ENCODE peak calls at places on chromosomes 7 and 10, in six cellular contexts. O is A549, T is H1, M is SK-N-SH, Z is K562, P is GM12878. L is an unnamed sample.
A peak's percentile ranks its signal among the peaks of the same experiment; 100 is the strongest.

GRCh38 chr10:128063736-128064614 is 62.2 kb downstream of the MKI67 start:
- DNase-seq in T (no peak), Z (no peak), M (no peak), O (no peak), P (no peak), L (no peak)

GRCh38 chr7:22896917-22897316 is 74.3 kb upstream of the TOMM7 start:
- DNase-seq in P (no peak), M (no peak), O (no peak), Z (peak; percentile 41), T (peak; percentile 45), L (no peak)

GRCh38 chr10:35364808-35365207 is 28.5 kb downstream of the CCNY start:
- DNase-seq in O (no peak), P (no peak), T (no peak), Z (no peak), M (no peak), L (no peak)

GRCh38 chr7:80614911-80615310 is 23.5 kb upstream of the CD36 start:
- DNase-seq in Z (no peak), M (no peak), T (no peak), P (no peak), O (no peak), L (peak; percentile 42)

GRCh38 chr10:11685787-11686218 is 56.4 kb upstream of the ECHDC3 start:
- DNase-seq in M (no peak), P (peak; percentile 81), Z (peak; percentile 97), T (no peak), O (no peak), L (peak; percentile 24)

GRCh38 chr7:50614721-50615518 is 49.7 kb upstream of the DDC start:
- DNase-seq in T (no peak), P (no peak), M (no peak), Z (no peak), O (no peak), L (no peak)

GRCh38 chr10:43263551-43264323 is 3.1 kb downstream of the RASGEF1A start:
- DNase-seq in O (peak; percentile 68), T (peak; percentile 55), P (no peak), M (peak; percentile 75), Z (no peak), L (no peak)

GRCh38 chr7:39300276-39300675 is 265.9 kb upstream of the YAE1 start:
- DNase-seq in O (no peak), T (no peak), M (no peak), Z (no peak), P (no peak), L (no peak)

GRCh38 chr7:130349911-130350782 is 5.5 kb downstream of the CPA5 start:
- DNase-seq in P (no peak), Z (no peak), M (peak; percentile 25), O (no peak), T (no peak), L (peak; percentile 28)
- TF ChIP-seq RFX5 in P (no peak), Z (no peak), M (no peak), O (no peak), T (no peak), L (no peak)

GRCh38 chr10:116044722-116045374 is 228.2 kb downstream of the GFRA1 start:
- DNase-seq in P (no peak), T (no peak), Z (no peak), O (no peak), M (no peak), L (no peak)
- TF ChIP-seq RFX5 in P (no peak), T (no peak), Z (no peak), O (no peak), M (no peak), L (no peak)

DNA sequence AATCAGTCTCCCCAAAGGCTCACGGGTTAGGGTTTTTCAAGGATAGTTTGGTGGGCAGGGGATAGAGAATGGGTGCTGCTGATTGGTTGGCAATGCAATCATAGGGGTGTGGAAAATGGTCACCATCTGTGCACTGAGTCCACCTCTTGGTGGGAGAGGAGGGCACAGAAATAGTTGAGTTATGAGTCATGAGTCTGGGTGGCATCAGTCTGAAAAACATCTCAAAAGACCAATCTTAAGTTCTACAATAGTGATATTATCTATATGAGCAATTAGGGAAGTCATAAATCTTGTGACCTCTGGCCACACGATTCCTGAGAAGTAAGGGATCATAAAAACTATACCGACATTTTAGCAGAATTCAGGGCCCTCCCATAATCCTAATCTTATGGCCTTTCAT is 62.7 kb downstream of the LGI1 start:
- DNase-seq in P (no peak), O (no peak), T (no peak), Z (no peak), M (no peak), L (no peak)
- TF ChIP-seq RFX5 in P (no peak), O (no peak), T (no peak), Z (no peak), M (no peak), L (no peak)

DNA sequence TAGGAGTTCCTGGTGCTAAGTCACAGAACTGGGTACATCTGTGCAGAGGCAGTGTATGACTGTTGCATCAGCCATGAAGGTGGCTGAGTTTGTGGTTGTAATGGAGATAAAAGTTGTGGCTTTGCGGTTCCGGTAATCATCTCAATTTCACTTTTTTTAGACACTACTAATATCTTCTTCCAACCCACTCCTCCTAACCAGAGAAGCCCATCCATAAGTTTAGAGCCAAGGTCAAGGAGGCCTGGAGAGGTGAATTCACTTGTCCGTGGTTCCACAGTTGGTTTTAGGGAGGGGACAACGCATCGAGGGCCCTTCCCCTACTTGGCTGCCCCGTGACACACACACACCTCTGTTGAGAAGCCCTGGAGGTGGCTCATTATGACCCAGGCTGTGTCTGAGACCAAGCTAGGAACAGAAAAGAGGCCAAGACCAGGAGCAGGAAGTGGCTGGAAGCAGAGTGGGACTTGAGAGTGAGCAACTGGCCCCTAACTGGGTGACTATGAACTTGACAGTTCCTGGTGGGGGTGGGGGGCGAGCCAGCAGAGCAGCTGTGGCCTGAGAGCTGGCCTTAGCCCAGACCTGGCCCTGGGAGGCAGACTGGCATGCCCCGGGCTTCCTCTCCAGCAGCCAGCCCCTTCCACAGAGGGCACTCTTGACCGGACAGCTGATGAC is 66.8 kb upstream of the COL13A1 start:
- DNase-seq in O (no peak), M (no peak), P (no peak), Z (peak; percentile 27), T (no peak), L (no peak)
- TF ChIP-seq RFX5 in O (no peak), M (no peak), P (no peak), Z (no peak), T (no peak), L (no peak)

DNA sequence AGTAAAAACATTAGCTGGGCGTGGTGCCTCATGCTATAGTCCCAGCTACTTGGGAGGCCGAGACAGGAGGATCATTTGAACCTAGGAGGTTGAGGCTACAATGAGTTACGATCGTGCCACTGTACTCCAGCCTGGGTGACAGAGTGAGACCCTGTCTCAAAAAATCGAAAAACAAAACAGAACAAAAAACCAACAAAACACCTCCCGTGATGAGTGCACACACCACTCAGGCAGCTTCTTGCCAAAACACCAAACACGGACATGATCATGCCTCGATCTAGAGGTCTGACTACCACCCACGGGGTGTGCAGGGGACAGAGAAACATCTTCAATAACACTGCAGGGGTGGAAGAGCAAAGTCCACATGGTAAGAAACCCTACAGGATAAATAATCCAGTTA is 44.4 kb downstream of the AMZ1 start:
- DNase-seq in Z (no peak), T (peak; percentile 16), P (no peak), M (no peak), O (no peak), L (no peak)
- TF ChIP-seq RFX5 in Z (no peak), T (no peak), P (no peak), M (no peak), O (no peak), L (no peak)

DNA sequence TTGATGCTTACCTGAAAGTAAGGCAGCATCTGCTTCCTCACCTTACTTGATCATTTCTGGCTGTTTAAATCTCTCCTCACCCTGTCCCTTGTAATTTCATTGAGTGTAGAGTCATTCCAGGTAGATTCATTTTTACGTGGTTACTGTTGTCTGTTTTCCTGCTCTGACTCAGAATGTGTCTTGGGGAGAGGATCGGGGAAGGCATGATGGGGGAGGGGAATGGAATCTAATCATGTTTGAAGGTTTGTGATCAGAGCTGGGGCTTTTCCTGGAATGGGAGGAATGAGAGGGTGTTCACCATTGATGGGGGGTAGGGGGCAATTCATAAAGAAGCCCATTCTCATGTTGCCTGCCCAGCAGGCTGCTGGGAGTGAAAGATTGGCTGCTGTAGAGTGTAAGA is 18.7 kb downstream of the SEC24C start:
- DNase-seq in Z (no peak), P (no peak), M (no peak), T (no peak), O (no peak), L (peak; percentile 53)
- TF ChIP-seq RFX5 in Z (no peak), P (no peak), M (no peak), T (no peak), O (no peak), L (no peak)

GRCh38 chr7:105719395-105719794 is 138.1 kb upstream of the EFCAB10 start:
- DNase-seq in Z (no peak), M (no peak), O (no peak), T (no peak), P (no peak), L (no peak)
- TF ChIP-seq RFX5 in Z (no peak), M (no peak), O (no peak), T (no peak), P (no peak), L (no peak)

L was measured in IMR-90.